ENCODE peak calls at places on chromosomes 3 and 15, in four cellular contexts. J is activated effector memory CD4-positive, alpha-beta T cell treated with anti-CD3 and anti-CD28 coated beads, Interleukin-2, amount 50 U/mL, for 16 hours; N is GM06990; V is coronary artery. R is an unnamed sample.

GRCh38 chr15:90101969-90102890 is at the start of gene IDH2:
- DNase-seq in J (peak), V (peak), N (peak), R (peak)

GRCh38 chr3:129599607-129600006 is 6.9 kb downstream of the PLXND1 start:
- DNase-seq in J (no peak), N (no peak), V (no peak), R (no peak)

GRCh38 chr3:43709022-43709421 is 18.3 kb downstream of the ABHD5 start:
- DNase-seq in V (no peak), N (no peak), J (no peak), R (no peak)

GRCh38 chr15:25710184-25710583 is 152.9 kb downstream of the ATP10A start:
- DNase-seq in V (no peak), N (no peak), J (peak), R (no peak)

GRCh38 chr3:127450331-127450730 is 140.2 kb downstream of the TPRA1 start:
- DNase-seq in N (no peak), J (peak), V (peak), R (no peak)

GRCh38 chr3:164486150-164486549 is 592.1 kb downstream of the SI start:
- DNase-seq in J (no peak), N (no peak), V (no peak), R (no peak)

GRCh38 chr15:59953392-59953883 is 50.7 kb upstream of the FOXB1 start:
- DNase-seq in J (no peak), V (no peak), N (no peak), R (no peak)

GRCh38 chr3:13027154-13027553 is 46.1 kb downstream of the IQSEC1 start:
- DNase-seq in N (no peak), V (no peak), J (no peak), R (no peak)

GRCh38 chr3:52356126-52356525 is 40.0 kb downstream of the DNAH1 start:
- DNase-seq in J (no peak), V (no peak), N (no peak), R (no peak)

GRCh38 chr3:107959767-107960166 is 131.1 kb downstream of the CD47 start:
- DNase-seq in V (no peak), N (no peak), J (no peak), R (no peak)

GRCh38 chr15:49063402-49064280 is 17.4 kb upstream of the SECISBP2L start:
- DNase-seq in J (no peak), N (no peak), V (no peak), R (no peak)

GRCh38 chr3:46280105-46280797 is 38.0 kb downstream of the CCR3 start:
- DNase-seq in J (no peak), N (no peak), V (no peak), R (no peak)

GRCh38 chr3:42456211-42456610 is 45.8 kb upstream of the LYZL4 start:
- DNase-seq in V (no peak), J (no peak), N (no peak), R (no peak)

GRCh38 chr15:62934236-62934971 is 108.1 kb upstream of the TPM1 start:
- DNase-seq in J (no peak), V (no peak), N (no peak), R (no peak)

GRCh38 chr3:59695858-59696257 is 646.0 kb upstream of the CFAP20DC start:
- DNase-seq in N (no peak), V (no peak), J (no peak), R (no peak)

GRCh38 chr3:50609071-50609742 is 2.4 kb downstream of the CISH start:
- DNase-seq in N (no peak), J (no peak), V (no peak), R (no peak)

GRCh38 chr3:124429129-124429815 is 301.0 kb upstream of the UMPS start:
- DNase-seq in J (no peak), N (no peak), V (no peak), R (peak)

GRCh38 chr15:85582719-85583089 is 202.3 kb downstream of the AKAP13 start:
- DNase-seq in J (peak), V (no peak), N (peak), R (peak)

GRCh38 chr3:18344306-18345014 is 80.7 kb downstream of the SATB1 start:
- DNase-seq in V (no peak), J (no peak), N (no peak), R (no peak)

GRCh38 chr3:47261301-47261700 is 21.3 kb downstream of the KIF9 start:
- DNase-seq in J (no peak), V (no peak), N (no peak), R (no peak)

GRCh38 chr3:63279000-63279366 is 875 bp downstream of the SYNPR start:
- DNase-seq in J (no peak), N (no peak), V (no peak), R (no peak)

GRCh38 chr3:170054204-170054603 is 16.4 kb downstream of the GPR160 start:
- DNase-seq in J (no peak), N (no peak), V (no peak), R (no peak)

GRCh38 chr3:42736081-42736480 is 33.5 kb upstream of the HHATL start:
- DNase-seq in V (no peak), N (no peak), J (no peak), R (no peak)